ENCODE peak calls at places on chromosomes 1 and 21, in four cellular contexts. W, V, B and J are unnamed samples.

GRCh38 chr1:58013237-58013636 is 533.3 kb downstream of the OMA1 start:
- DNase-seq in W (no peak), B (no peak), V (no peak), J (no peak)

GRCh38 chr21:9837946-9838801 is 683.2 kb upstream of the TPTE start:
- DNase-seq in W (no peak), V (no peak), B (peak; percentile 44), J (no peak)

GRCh38 chr1:169161512-169162194 is 55.2 kb downstream of the ATP1B1 start:
- DNase-seq in B (no peak), V (peak; percentile 34), W (no peak), J (no peak)

GRCh38 chr1:210252621-210253041 is 20.0 kb downstream of the SERTAD4 start:
- DNase-seq in V (no peak), W (no peak), B (no peak), J (no peak)

GRCh38 chr21:36246080-36246631 is 73.8 kb upstream of the MORC3 start:
- DNase-seq in B (no peak), W (no peak), V (no peak), J (no peak)

GRCh38 chr1:180232521-180233043 is 2.5 kb downstream of the LHX4 start:
- DNase-seq in W (no peak), B (no peak), V (no peak), J (no peak)

GRCh38 chr1:75522389-75522788 is 88.5 kb downstream of the SLC44A5 start:
- DNase-seq in B (no peak), W (no peak), V (no peak), J (peak; percentile 93)

GRCh38 chr1:31122101-31122735 is 56.7 kb upstream of the PUM1 start:
- DNase-seq in V (no peak), B (no peak), W (no peak), J (no peak)

GRCh38 chr21:32406405-32406804 is 6.1 kb upstream of the EVA1C start:
- DNase-seq in B (no peak), W (no peak), V (no peak), J (peak; percentile 43)

GRCh38 chr1:216750031-216750627 is 26.9 kb upstream of the ESRRG start:
- DNase-seq in B (no peak), V (no peak), W (peak; percentile 69), J (peak; percentile 2)

GRCh38 chr1:241598234-241598633 is 41.9 kb downstream of the CHML start:
- DNase-seq in B (no peak), V (peak; percentile 16), W (no peak), J (no peak)

GRCh38 chr21:16535100-16535418 is 805.3 kb downstream of the USP25 start:
- DNase-seq in B (no peak), V (no peak), W (peak; percentile 55), J (peak; percentile 61)

GRCh38 chr1:171983584-171983983 is 142.3 kb downstream of the DNM3 start:
- DNase-seq in V (no peak), B (no peak), W (peak; percentile 32), J (peak; percentile 48)

GRCh38 chr1:3869751-3870301 is 12.6 kb downstream of the DFFB start:
- DNase-seq in B (peak; percentile 89), W (no peak), V (no peak), J (no peak)

GRCh38 chr1:239586128-239586527 is 199.8 kb downstream of the CHRM3 start:
- DNase-seq in W (no peak), V (no peak), B (no peak), J (no peak)

DNA sequence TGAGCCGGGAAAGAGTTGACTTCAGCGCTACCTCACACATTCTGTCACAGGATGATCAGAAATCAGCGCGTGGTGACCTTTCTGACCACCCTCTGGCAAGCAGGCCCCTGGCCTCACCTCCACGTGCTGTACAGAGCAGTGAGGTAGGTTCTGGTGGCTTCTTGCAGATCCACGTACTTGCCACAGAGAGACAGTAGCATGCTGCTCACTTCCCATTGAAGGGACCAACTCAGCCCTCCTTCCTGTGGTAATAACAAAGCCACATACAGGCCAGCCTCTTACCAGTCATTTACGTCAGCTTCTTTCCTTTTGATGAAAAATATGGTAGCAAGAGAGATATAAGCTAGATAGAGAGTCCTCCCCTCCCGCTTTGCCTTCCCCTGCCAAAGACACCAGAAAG is 200.7 kb downstream of the CHRM3 start:
- DNase-seq in W (no peak), V (no peak), B (no peak), J (no peak)
- TF ChIP-seq FOS in W (no peak), V (no peak), B (no peak), J (no peak)

GRCh38 chr1:47443530-47444316 is 5.9 kb downstream of the FOXD2 start:
- DNase-seq in V (no peak), B (no peak), W (no peak), J (no peak)

GRCh38 chr1:47445823-47446567 is 8.2 kb downstream of the FOXD2 start:
- DNase-seq in V (no peak), B (no peak), W (no peak), J (no peak)

GRCh38 chr1:47444317-47444577 is 6.4 kb downstream of the FOXD2 start:
- DNase-seq in V (no peak), B (no peak), W (no peak), J (no peak)

GRCh38 chr1:47442844-47443529 is 5.1 kb downstream of the FOXD2 start:
- DNase-seq in B (no peak), W (no peak), V (no peak), J (no peak)

GRCh38 chr1:47444578-47445465 is 7.0 kb downstream of the FOXD2 start:
- DNase-seq in V (no peak), B (no peak), W (peak; percentile 10), J (no peak)
- H3K4me3 ChIP-seq in V (no peak overlapping the region), B (no peak overlapping the region), W (no peak overlapping the region), J (no peak overlapping the region)

GRCh38 chr1:12384836-12385456 is 155.1 kb downstream of the VPS13D start:
- DNase-seq in B (no peak), V (no peak), W (no peak), J (peak; percentile 31)
- TF ChIP-seq FOS in B (no peak), V (no peak), W (no peak), J (peak; percentile 65)

GRCh38 chr1:201946224-201946908 is at the start of gene LMOD1:
- DNase-seq in W (peak; percentile 98), V (no peak), B (peak; percentile 63), J (peak; percentile 83)
- H3K4me3 ChIP-seq in W (peak within 1 kb of the TSS; percentile 72), V (no peak within 1 kb of the TSS), B (peak within 1 kb of the TSS; percentile 12), J (peak within 1 kb of the TSS; percentile 25)

DNA sequence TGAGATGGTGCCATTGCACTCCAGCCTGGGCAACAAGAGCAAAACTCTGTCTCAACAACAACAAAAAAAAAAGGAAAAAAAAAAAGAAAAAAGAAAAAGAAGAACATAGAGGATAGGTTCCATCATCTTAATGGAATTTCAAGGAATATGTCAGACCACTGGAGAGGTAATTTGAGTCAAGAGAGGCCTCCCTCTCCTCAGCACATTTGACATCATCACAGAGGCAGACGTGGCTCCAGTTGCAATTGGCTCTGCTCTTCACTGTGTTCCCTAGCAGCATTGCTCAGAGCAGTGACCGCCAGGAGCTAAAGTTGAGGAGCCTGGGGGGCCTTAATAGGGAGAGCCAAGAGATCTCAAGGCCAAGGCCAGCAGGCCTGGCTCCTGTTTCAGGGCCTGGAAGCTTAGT is 118.6 kb upstream of the FGGY start:
- DNase-seq in V (no peak), B (no peak), W (peak; percentile 90), J (no peak)
- TF ChIP-seq FOS in V (no peak), B (no peak), W (no peak), J (no peak)

DNA sequence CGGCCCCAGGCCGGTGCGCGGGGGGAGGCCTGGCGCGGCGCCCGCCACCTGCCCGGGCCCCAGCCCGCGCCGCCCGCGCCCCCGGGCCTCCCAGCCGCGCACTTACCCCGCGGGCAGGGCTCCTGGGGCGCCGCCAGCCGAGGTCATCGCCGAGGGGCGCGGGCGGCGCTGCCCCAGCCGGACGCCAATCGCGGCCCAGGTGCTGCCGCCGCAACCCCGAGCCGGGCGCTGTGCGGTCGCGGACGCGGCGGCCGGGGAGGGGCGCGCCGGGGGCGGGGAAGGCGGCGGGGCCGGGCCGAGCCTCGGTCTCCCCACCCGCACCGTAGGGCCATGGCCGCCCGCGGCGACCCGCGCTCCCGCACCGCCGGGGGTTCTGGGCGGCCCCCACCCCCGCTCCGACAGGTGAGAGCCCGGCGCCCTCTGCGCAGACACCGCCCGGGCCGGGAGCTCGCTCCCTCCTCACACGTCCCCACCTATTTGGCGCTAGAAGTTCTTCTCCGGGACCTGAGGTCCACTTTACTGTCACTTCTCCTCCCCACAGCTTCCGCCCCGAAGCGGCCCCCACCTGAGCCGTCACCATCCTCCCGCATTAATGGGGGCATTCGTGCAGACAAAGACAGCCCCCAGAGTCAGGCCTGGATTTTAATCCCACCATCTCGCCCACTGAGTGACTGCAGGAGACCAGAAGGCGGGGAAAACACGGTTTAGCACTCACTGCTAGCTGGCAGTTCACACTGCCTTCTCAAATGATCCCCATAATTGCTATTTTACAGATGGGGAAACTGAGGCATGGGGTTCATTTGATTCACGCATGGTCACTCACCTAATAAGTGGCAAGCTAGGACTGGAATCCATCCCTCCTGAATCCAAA is at the start of gene TTC39A:
- DNase-seq in B (no peak), W (no peak), V (no peak), J (no peak)
- H3K4me3 ChIP-seq in B (no peak within 1 kb of the TSS), W (peak within 1 kb of the TSS; percentile 37), V (peak within 1 kb of the TSS; percentile 47), J (no peak within 1 kb of the TSS)

GRCh38 chr1:39540504-39541031 is 36.0 kb downstream of the PABPC4 start:
- DNase-seq in W (peak; percentile 77), V (no peak), B (no peak), J (no peak)
- TF ChIP-seq FOS in W (no peak), V (no peak), B (no peak), J (no peak)

GRCh38 chr1:151144474-151145157 is 1.8 kb downstream of the SEMA6C start:
- DNase-seq in W (no peak), V (no peak), B (no peak), J (no peak)
- H3K4me3 ChIP-seq in W (no peak overlapping the region), V (no peak overlapping the region), B (no peak overlapping the region), J (peak overlapping the region; percentile 49)

GRCh38 chr1:178417858-178418257 is 78.9 kb downstream of the CLEC20A start:
- DNase-seq in W (peak; percentile 91), B (no peak), V (no peak), J (peak; percentile 45)
- TF ChIP-seq FOS in W (peak; percentile 97), B (no peak), V (no peak), J (peak; percentile 96)

GRCh38 chr1:43549921-43550597 is 19.4 kb downstream of the PTPRF start:
- DNase-seq in V (no peak), W (no peak), B (peak; percentile 90), J (no peak)
- H3K4me3 ChIP-seq in V (no peak overlapping the region), W (no peak overlapping the region), B (peak overlapping the region; percentile 2), J (no peak overlapping the region)